ENCODE peak calls at places on chromosomes 7 and 10, in five cellular contexts. One of them, this sample, is unnamed.

GRCh38 chr7:11792122-11792521 is 39.9 kb downstream of the THSD7A start:
- DNase-seq in GM12878: no peak
- DNase-seq in A549: no peak
- DNase-seq in K562: no peak
- DNase-seq in SK-N-SH: no peak
- DNase-seq in this sample: no peak

GRCh38 chr10:73997479-73997805 is 474 bp upstream of the VCL start:
- DNase-seq in A549: no peak
- DNase-seq in SK-N-SH: no peak
- DNase-seq in GM12878: no peak
- DNase-seq in K562: peak
- DNase-seq in this sample: no peak

GRCh38 chr7:43648725-43649406 is 66.0 kb downstream of the STK17A start:
- DNase-seq in SK-N-SH: no peak
- DNase-seq in A549: no peak
- DNase-seq in K562: no peak
- DNase-seq in GM12878: peak
- DNase-seq in this sample: peak

GRCh38 chr10:12308102-12308501 is 41.2 kb upstream of the CAMK1D start:
- DNase-seq in A549: no peak
- DNase-seq in GM12878: no peak
- DNase-seq in SK-N-SH: no peak
- DNase-seq in K562: no peak
- DNase-seq in this sample: no peak

GRCh38 chr10:23419657-23420319 is 19.1 kb upstream of the OTUD1 start:
- DNase-seq in SK-N-SH: no peak
- DNase-seq in GM12878: no peak
- DNase-seq in A549: no peak
- DNase-seq in K562: no peak
- DNase-seq in this sample: no peak

GRCh38 chr10:67119648-67120047 is 193.8 kb downstream of the LRRTM3 start:
- DNase-seq in GM12878: no peak
- DNase-seq in A549: no peak
- DNase-seq in K562: no peak
- DNase-seq in SK-N-SH: no peak
- DNase-seq in this sample: no peak

GRCh38 chr10:88270871-88271713 is 312.0 kb downstream of the RNLS start:
- DNase-seq in K562: no peak
- DNase-seq in GM12878: peak
- DNase-seq in A549: no peak
- DNase-seq in SK-N-SH: no peak
- DNase-seq in this sample: peak

GRCh38 chr7:97187067-97187466 is 69.6 kb downstream of the SDHAF3 start:
- DNase-seq in SK-N-SH: no peak
- DNase-seq in A549: no peak
- DNase-seq in GM12878: no peak
- DNase-seq in K562: peak
- DNase-seq in this sample: peak

GRCh38 chr7:30159698-30160143 is 24.9 kb downstream of the MTURN start:
- DNase-seq in K562: peak
- DNase-seq in GM12878: no peak
- DNase-seq in SK-N-SH: peak
- DNase-seq in A549: peak
- DNase-seq in this sample: peak

GRCh38 chr10:70585555-70586243 is 16.8 kb downstream of the PRF1 start:
- DNase-seq in A549: no peak
- DNase-seq in K562: no peak
- DNase-seq in GM12878: no peak
- DNase-seq in SK-N-SH: no peak
- DNase-seq in this sample: no peak

GRCh38 chr7:116249969-116250553 is 39.7 kb downstream of the TES start:
- DNase-seq in K562: peak
- DNase-seq in A549: peak
- DNase-seq in SK-N-SH: peak
- DNase-seq in GM12878: no peak
- DNase-seq in this sample: peak

GRCh38 chr7:662576-662975 is 63.9 kb upstream of the DNAAF5 start:
- DNase-seq in A549: no peak
- DNase-seq in GM12878: no peak
- DNase-seq in SK-N-SH: no peak
- DNase-seq in K562: no peak
- DNase-seq in this sample: no peak

GRCh38 chr10:78457804-78458483 is 424.3 kb downstream of the RPS24 start:
- DNase-seq in SK-N-SH: no peak
- DNase-seq in A549: peak
- DNase-seq in GM12878: no peak
- DNase-seq in K562: no peak
- DNase-seq in this sample: peak

GRCh38 chr10:102675887-102676616 is 31.8 kb downstream of the TRIM8 start:
- DNase-seq in A549: no peak
- DNase-seq in K562: no peak
- DNase-seq in GM12878: no peak
- DNase-seq in SK-N-SH: no peak
- DNase-seq in this sample: peak

GRCh38 chr10:78529262-78529661 is 495.6 kb downstream of the RPS24 start:
- DNase-seq in GM12878: no peak
- DNase-seq in A549: no peak
- DNase-seq in SK-N-SH: no peak
- DNase-seq in K562: no peak
- DNase-seq in this sample: no peak

GRCh38 chr10:104155591-104155990 is 33.6 kb downstream of the SFR1 start:
- DNase-seq in GM12878: no peak
- DNase-seq in SK-N-SH: no peak
- DNase-seq in A549: no peak
- DNase-seq in K562: no peak
- DNase-seq in this sample: no peak

GRCh38 chr10:36254191-36254590 is 612.1 kb upstream of the FZD8 start:
- DNase-seq in GM12878: no peak
- DNase-seq in SK-N-SH: no peak
- DNase-seq in A549: no peak
- DNase-seq in K562: no peak
- DNase-seq in this sample: peak

GRCh38 chr7:65827366-65827765 is 45.5 kb upstream of the VKORC1L1 start:
- DNase-seq in K562: no peak
- DNase-seq in SK-N-SH: no peak
- DNase-seq in A549: no peak
- DNase-seq in GM12878: no peak
- DNase-seq in this sample: peak

GRCh38 chr7:55054252-55054651 is 35.4 kb downstream of the EGFR start:
- DNase-seq in GM12878: no peak
- DNase-seq in A549: no peak
- DNase-seq in SK-N-SH: no peak
- DNase-seq in K562: no peak
- DNase-seq in this sample: no peak

GRCh38 chr7:113331155-113331898 is 213.0 kb upstream of the SMIM30 start:
- DNase-seq in A549: no peak
- DNase-seq in GM12878: no peak
- DNase-seq in SK-N-SH: no peak
- DNase-seq in K562: peak
- DNase-seq in this sample: no peak

GRCh38 chr7:155638366-155638765 is 6.1 kb upstream of the RBM33 start:
- DNase-seq in GM12878: no peak
- DNase-seq in A549: no peak
- DNase-seq in K562: no peak
- DNase-seq in SK-N-SH: no peak
- DNase-seq in this sample: no peak

GRCh38 chr7:113217314-113217713 is 99.0 kb upstream of the SMIM30 start:
- DNase-seq in GM12878: no peak
- DNase-seq in SK-N-SH: no peak
- DNase-seq in A549: no peak
- DNase-seq in K562: no peak
- DNase-seq in this sample: no peak

GRCh38 chr7:47327698-47328391 is 254.1 kb downstream of the TNS3 start:
- DNase-seq in GM12878: no peak
- DNase-seq in K562: no peak
- DNase-seq in SK-N-SH: peak
- DNase-seq in A549: no peak
- DNase-seq in this sample: peak

GRCh38 chr7:14270099-14270498 is 280.6 kb upstream of the ETV1 start:
- DNase-seq in SK-N-SH: no peak
- DNase-seq in K562: no peak
- DNase-seq in GM12878: no peak
- DNase-seq in A549: no peak
- DNase-seq in this sample: no peak

GRCh38 chr10:20146004-20146403 is 329.8 kb downstream of the PLXDC2 start:
- DNase-seq in SK-N-SH: no peak
- DNase-seq in K562: no peak
- DNase-seq in GM12878: no peak
- DNase-seq in A549: no peak
- DNase-seq in this sample: no peak
- TF ChIP-seq RCOR1 in SK-N-SH: no peak
- TF ChIP-seq RCOR1 in K562: no peak
- TF ChIP-seq RCOR1 in GM12878: no peak
- TF ChIP-seq RCOR1 in A549: no peak
- TF ChIP-seq RCOR1 in this sample: no peak

GRCh38 chr7:50865450-50865849 is 82.8 kb upstream of the GRB10 start:
- DNase-seq in SK-N-SH: no peak
- DNase-seq in GM12878: no peak
- DNase-seq in A549: no peak
- DNase-seq in K562: no peak
- DNase-seq in this sample: no peak

GRCh38 chr7:50866343-50867047 is 83.8 kb upstream of the GRB10 start:
- DNase-seq in GM12878: no peak
- DNase-seq in K562: no peak
- DNase-seq in A549: no peak
- DNase-seq in SK-N-SH: no peak
- DNase-seq in this sample: no peak

GRCh38 chr7:50868426-50869100 is 85.9 kb upstream of the GRB10 start:
- DNase-seq in GM12878: no peak
- DNase-seq in SK-N-SH: no peak
- DNase-seq in K562: no peak
- DNase-seq in A549: peak
- DNase-seq in this sample: peak

GRCh38 chr7:50867048-50867383 is 84.3 kb upstream of the GRB10 start:
- DNase-seq in GM12878: no peak
- DNase-seq in A549: no peak
- DNase-seq in SK-N-SH: no peak
- DNase-seq in K562: no peak
- DNase-seq in this sample: no peak

DNA sequence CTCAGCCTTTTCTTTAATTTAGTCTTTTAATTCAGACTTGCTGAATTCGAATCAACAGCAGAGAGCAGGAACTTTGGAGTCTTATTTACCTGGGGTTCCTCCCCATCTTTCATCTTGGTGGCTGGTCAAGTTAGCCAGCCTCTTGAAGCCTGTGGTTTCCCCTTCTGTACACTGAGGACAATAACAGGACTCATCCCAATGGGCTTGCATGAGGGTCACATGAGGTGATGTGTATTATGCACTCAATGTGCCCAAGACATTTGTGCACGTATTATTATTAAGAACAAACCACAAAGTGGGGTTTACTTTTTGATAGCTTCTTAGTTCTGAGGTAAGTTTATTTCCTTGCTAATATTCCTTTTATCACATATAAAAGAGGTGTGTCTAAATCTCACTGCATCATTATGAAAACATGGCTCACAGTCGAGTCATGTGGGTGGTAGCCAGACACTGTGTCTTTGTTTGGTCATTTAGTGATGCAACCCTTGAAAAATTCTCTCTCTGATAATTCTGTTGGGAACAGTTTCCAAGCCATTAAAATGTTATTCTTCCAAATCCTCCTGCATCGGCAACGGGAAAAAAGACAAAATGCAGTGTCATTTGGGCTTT is 86.5 kb upstream of the GRB10 start:
- DNase-seq in GM12878: no peak
- DNase-seq in K562: no peak
- DNase-seq in A549: peak
- DNase-seq in SK-N-SH: no peak
- DNase-seq in this sample: peak
- TF ChIP-seq RCOR1 in GM12878: no peak
- TF ChIP-seq RCOR1 in K562: no peak
- TF ChIP-seq RCOR1 in A549: no peak
- TF ChIP-seq RCOR1 in SK-N-SH: no peak
- TF ChIP-seq RCOR1 in this sample: no peak

GRCh38 chr10:42551582-42552187 is 86.7 kb downstream of the ZNF33B start:
- DNase-seq in K562: no peak
- DNase-seq in GM12878: no peak
- DNase-seq in A549: peak
- DNase-seq in SK-N-SH: no peak
- DNase-seq in this sample: no peak
- TF ChIP-seq RCOR1 in K562: no peak
- TF ChIP-seq RCOR1 in GM12878: no peak
- TF ChIP-seq RCOR1 in A549: no peak
- TF ChIP-seq RCOR1 in SK-N-SH: no peak
- TF ChIP-seq RCOR1 in this sample: no peak

GRCh38 chr7:131900785-131901287 is 344.4 kb upstream of the PODXL start:
- DNase-seq in A549: no peak
- DNase-seq in GM12878: no peak
- DNase-seq in SK-N-SH: no peak
- DNase-seq in K562: no peak
- DNase-seq in this sample: no peak
- TF ChIP-seq RCOR1 in A549: no peak
- TF ChIP-seq RCOR1 in GM12878: no peak
- TF ChIP-seq RCOR1 in SK-N-SH: no peak
- TF ChIP-seq RCOR1 in K562: no peak
- TF ChIP-seq RCOR1 in this sample: no peak

GRCh38 chr7:105055621-105056020 is 41.6 kb downstream of the KMT2E start:
- DNase-seq in K562: no peak
- DNase-seq in A549: no peak
- DNase-seq in GM12878: no peak
- DNase-seq in SK-N-SH: no peak
- DNase-seq in this sample: no peak
- TF ChIP-seq RCOR1 in K562: no peak
- TF ChIP-seq RCOR1 in A549: no peak
- TF ChIP-seq RCOR1 in GM12878: no peak
- TF ChIP-seq RCOR1 in SK-N-SH: no peak
- TF ChIP-seq RCOR1 in this sample: no peak

GRCh38 chr10:79983286-79983909 is 34.5 kb upstream of the SFTPD start:
- DNase-seq in A549: no peak
- DNase-seq in SK-N-SH: no peak
- DNase-seq in GM12878: no peak
- DNase-seq in K562: no peak
- DNase-seq in this sample: no peak

GRCh38 chr10:79981673-79982485 is 33.0 kb upstream of the SFTPD start:
- DNase-seq in SK-N-SH: peak
- DNase-seq in K562: no peak
- DNase-seq in GM12878: no peak
- DNase-seq in A549: peak
- DNase-seq in this sample: peak

GRCh38 chr10:79982861-79983260 is 34.0 kb upstream of the SFTPD start:
- DNase-seq in GM12878: no peak
- DNase-seq in K562: no peak
- DNase-seq in A549: no peak
- DNase-seq in SK-N-SH: peak
- DNase-seq in this sample: no peak

GRCh38 chr10:79981356-79981672 is 32.4 kb upstream of the SFTPD start:
- DNase-seq in A549: no peak
- DNase-seq in SK-N-SH: no peak
- DNase-seq in GM12878: no peak
- DNase-seq in K562: no peak
- DNase-seq in this sample: no peak

DNA sequence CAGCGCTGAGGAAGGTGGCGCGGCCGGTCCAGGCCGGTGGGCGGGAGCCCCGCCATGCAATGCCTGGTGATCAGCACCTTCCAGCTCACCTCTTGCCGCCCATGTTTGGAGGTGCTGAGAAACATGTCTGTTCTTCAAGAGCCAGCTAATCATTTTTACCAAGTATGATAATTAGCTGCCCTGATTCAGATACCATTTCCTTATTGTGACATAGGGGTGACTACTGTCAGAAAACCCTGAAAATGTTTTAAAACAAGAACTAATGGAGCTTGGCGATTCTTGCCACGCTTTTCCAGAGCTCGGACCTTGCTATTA is 33.5 kb upstream of the SFTPD start:
- DNase-seq in SK-N-SH: no peak
- DNase-seq in K562: no peak
- DNase-seq in A549: no peak
- DNase-seq in GM12878: no peak
- DNase-seq in this sample: no peak
- TF ChIP-seq RCOR1 in SK-N-SH: no peak
- TF ChIP-seq RCOR1 in K562: no peak
- TF ChIP-seq RCOR1 in A549: no peak
- TF ChIP-seq RCOR1 in GM12878: no peak
- TF ChIP-seq RCOR1 in this sample: no peak